ENCODE peak calls at places on chromosomes 13 and 19, in six cellular contexts. M, L, E, X, O and A are unnamed samples.

GRCh38 chr19:48342841-48343540 is 17.6 kb downstream of the EMP3 start:
- DNase-seq in M (no peak), E (no peak), X (peak; percentile 38), L (no peak), O (no peak), A (no peak)

GRCh38 chr13:54945978-54946377 is 1917.4 kb downstream of the OLFM4 start:
- DNase-seq in E (no peak), M (no peak), O (no peak), X (no peak), L (no peak), A (no peak)

GRCh38 chr13:21075303-21076264 is 14.2 kb upstream of the LATS2 start:
- DNase-seq in O (no peak), M (no peak), E (no peak), X (no peak), L (peak; percentile 62), A (no peak)

GRCh38 chr19:58330458-58330857 is 3.7 kb downstream of the ZSCAN22 start:
- DNase-seq in E (no peak), O (no peak), L (no peak), X (peak; percentile 76), M (no peak), A (no peak)

GRCh38 chr13:52659340-52659739 is 6.7 kb downstream of the SUGT1 start:
- DNase-seq in X (no peak), L (no peak), O (no peak), M (no peak), E (no peak), A (no peak)

GRCh38 chr13:38283346-38283745 is 66.3 kb upstream of the UFM1 start:
- DNase-seq in M (no peak), O (no peak), L (no peak), E (no peak), X (no peak), A (no peak)

GRCh38 chr19:15015946-15016542 is 33.2 kb upstream of the CASP14 start:
- DNase-seq in E (no peak), X (no peak), O (no peak), M (no peak), L (no peak), A (no peak)

GRCh38 chr19:40756502-40757110 is 5.6 kb downstream of the SNRPA start:
- DNase-seq in M (no peak), E (no peak), L (no peak), X (no peak), O (no peak), A (no peak)

GRCh38 chr19:51693246-51693645 is at the start of gene SPACA6:
- DNase-seq in O (no peak), M (no peak), E (peak; percentile 35), L (no peak), X (no peak), A (no peak)

GRCh38 chr19:18433039-18433691 is 4.8 kb downstream of the ISYNA1 start:
- DNase-seq in L (no peak), E (no peak), X (no peak), O (no peak), M (peak; percentile 53), A (no peak)

GRCh38 chr13:92221916-92222315 is 823.5 kb downstream of the GPC5 start:
- DNase-seq in L (no peak), X (no peak), O (no peak), M (no peak), E (no peak), A (no peak)

GRCh38 chr19:39205449-39205764 is 1.3 kb upstream of the SYCN start:
- DNase-seq in E (no peak), O (no peak), X (no peak), L (no peak), M (no peak), A (no peak)

GRCh38 chr19:39200066-39200817 is 3.5 kb downstream of the NCCRP1 start:
- DNase-seq in X (no peak), L (no peak), M (no peak), O (no peak), E (no peak), A (no peak)

GRCh38 chr19:39203372-39204341 is at the start of gene SYCN:
- DNase-seq in E (no peak), M (no peak), O (no peak), X (no peak), L (no peak), A (no peak)

GRCh38 chr19:39200818-39201145 is 3.3 kb downstream of the SYCN start:
- DNase-seq in E (no peak), M (no peak), O (no peak), L (no peak), X (no peak), A (no peak)

DNA sequence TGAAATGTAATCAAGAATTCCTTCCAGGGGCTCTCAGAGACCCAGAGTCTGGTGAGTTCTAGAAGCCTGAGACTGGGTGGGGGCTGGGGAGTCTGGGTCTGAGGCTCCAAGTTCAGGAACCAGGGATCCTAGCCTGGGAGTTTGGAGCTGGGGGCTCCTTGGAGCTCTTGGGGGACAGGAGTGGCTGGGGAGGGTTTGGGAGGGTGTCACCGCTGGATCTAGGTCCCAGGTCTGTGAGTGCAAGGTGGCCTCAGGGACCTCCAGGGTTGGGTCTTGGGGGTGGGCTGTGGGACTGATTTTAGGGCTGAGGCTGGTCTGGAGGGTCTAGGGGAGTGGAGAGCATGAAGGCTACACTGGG is 1.1 kb downstream of the SYCN start:
- DNase-seq in X (no peak), M (no peak), O (no peak), E (no peak), L (no peak), A (no peak)
- H3K27me3 ChIP-seq in X (peaks cover 43% of the 10 kb centered on the region), M (peaks cover 9% of the 10 kb centered on the region), O (peaks cover 51% of the 10 kb centered on the region), E (peaks cover 3% of the 10 kb centered on the region), L (no peaks in the 10 kb centered on the region), A (no peaks in the 10 kb centered on the region)

GRCh38 chr19:41913476-41914190 is 14.6 kb downstream of the ERFL start:
- DNase-seq in O (no peak), E (no peak), X (no peak), M (no peak), L (no peak), A (no peak)

GRCh38 chr19:41915248-41916032 is 12.8 kb downstream of the ERFL start:
- DNase-seq in M (no peak), O (no peak), X (no peak), L (no peak), E (no peak), A (no peak)

GRCh38 chr19:41914191-41914834 is 13.9 kb downstream of the ERFL start:
- DNase-seq in M (no peak), L (no peak), E (no peak), X (no peak), O (no peak), A (no peak)

GRCh38 chr19:41916033-41916424 is 12.2 kb downstream of the ERFL start:
- DNase-seq in E (no peak), O (no peak), M (no peak), X (no peak), L (no peak), A (no peak)

GRCh38 chr19:41914906-41915247 is 13.4 kb downstream of the ERFL start:
- DNase-seq in E (no peak), X (no peak), L (no peak), O (no peak), M (no peak), A (no peak)
- H3K27me3 ChIP-seq in E (no peaks in the 10 kb centered on the region), X (peaks cover 81% of the 10 kb centered on the region), L (no peaks in the 10 kb centered on the region), O (peaks cover 59% of the 10 kb centered on the region), M (peaks cover 43% of the 10 kb centered on the region), A (no peaks in the 10 kb centered on the region)

GRCh38 chr19:56956503-56957226 is 116.1 kb upstream of the PEG3 start:
- DNase-seq in O (no peak), X (no peak), M (no peak), E (no peak), L (no peak), A (no peak)
- H3K27me3 ChIP-seq in O (no peaks in the 10 kb centered on the region), X (no peaks in the 10 kb centered on the region), M (no peaks in the 10 kb centered on the region), E (no peaks in the 10 kb centered on the region), L (no peaks in the 10 kb centered on the region), A (no peaks in the 10 kb centered on the region)

DNA sequence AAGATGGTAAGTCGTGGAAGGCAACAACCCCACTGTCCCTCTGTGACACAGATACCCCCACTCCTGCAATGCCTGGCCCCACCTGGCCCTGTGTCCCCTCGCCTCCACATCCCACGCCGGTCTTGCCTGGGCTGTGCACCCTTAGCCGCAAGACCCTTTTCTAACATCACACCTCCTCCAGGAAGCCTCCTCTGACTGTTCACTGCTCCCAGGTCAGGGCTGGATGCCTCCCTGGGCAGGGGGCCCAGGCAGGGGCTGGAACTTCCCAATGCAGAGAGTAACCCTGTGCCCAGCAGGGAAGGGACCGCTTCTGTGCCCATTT is 1.3 kb downstream of the FBN3 start:
- DNase-seq in M (no peak), X (no peak), L (no peak), O (no peak), E (no peak), A (no peak)
- H3K27me3 ChIP-seq in M (peaks cover 20% of the 10 kb centered on the region), X (peaks cover 68% of the 10 kb centered on the region), L (no peaks in the 10 kb centered on the region), O (peaks cover 53% of the 10 kb centered on the region), E (no peaks in the 10 kb centered on the region), A (peaks cover 78% of the 10 kb centered on the region)

GRCh38 chr19:1744133-1744665 is 9.1 kb upstream of the ONECUT3 start:
- DNase-seq in M (no peak), L (no peak), O (no peak), E (no peak), X (no peak), A (no peak)
- H3K27me3 ChIP-seq in M (peaks cover 37% of the 10 kb centered on the region), L (no peaks in the 10 kb centered on the region), O (peaks cover 71% of the 10 kb centered on the region), E (peaks cover 4% of the 10 kb centered on the region), X (peaks cover 37% of the 10 kb centered on the region), A (peaks cover 88% of the 10 kb centered on the region)

GRCh38 chr13:99895428-99895998 is 76.1 kb downstream of the ZIC5 start:
- DNase-seq in M (no peak), O (peak; percentile 64), E (no peak), L (no peak), X (no peak), A (no peak)
- H3K27me3 ChIP-seq in M (peaks cover 17% of the 10 kb centered on the region), O (peaks cover 86% of the 10 kb centered on the region), E (no peaks in the 10 kb centered on the region), L (no peaks in the 10 kb centered on the region), X (peaks cover 68% of the 10 kb centered on the region), A (no peaks in the 10 kb centered on the region)

DNA sequence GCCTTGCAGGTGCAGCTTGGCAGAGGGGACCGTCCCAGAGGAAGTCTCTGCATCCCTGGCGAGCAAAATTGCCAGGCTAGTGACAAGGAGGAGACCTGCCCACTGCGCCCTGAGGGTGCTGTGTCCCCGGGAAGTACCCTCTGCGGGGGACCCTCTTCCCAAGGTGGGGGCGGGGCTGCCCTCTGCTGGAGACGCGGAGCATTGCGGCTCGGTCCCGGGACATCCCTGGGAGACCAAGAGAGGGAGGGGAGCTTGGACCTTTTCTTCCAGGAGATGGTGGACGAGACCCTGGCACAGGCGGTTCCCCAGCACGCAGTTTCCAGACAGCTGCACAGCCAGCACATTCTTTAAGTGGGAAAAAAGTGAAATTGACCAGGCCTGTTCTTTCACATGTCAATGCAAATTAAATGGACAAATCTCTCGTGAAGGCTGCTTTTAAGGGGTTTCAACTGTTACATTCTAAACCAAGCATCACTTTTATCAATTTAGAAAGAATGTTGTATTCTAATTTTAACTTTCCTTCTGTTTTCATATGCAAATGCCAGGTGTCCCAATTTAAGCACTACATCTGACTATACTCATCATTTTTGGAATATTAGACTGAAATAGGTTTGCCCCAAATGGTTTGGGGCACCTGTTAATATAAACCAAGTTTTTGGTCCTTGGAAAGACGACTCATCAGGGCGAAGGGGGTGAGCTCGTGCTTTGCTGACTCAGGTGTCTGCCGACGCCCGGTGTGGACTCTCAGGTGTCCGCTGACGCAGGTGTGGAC is 60.7 kb downstream of the MCF2L start:
- DNase-seq in E (no peak), O (no peak), M (no peak), L (no peak), X (no peak), A (no peak)
- H3K27me3 ChIP-seq in E (no peaks in the 10 kb centered on the region), O (peaks cover 18% of the 10 kb centered on the region), M (no peaks in the 10 kb centered on the region), L (no peaks in the 10 kb centered on the region), X (peaks cover 27% of the 10 kb centered on the region), A (peaks cover 32% of the 10 kb centered on the region)